ENCODE peak calls at places on chromosomes 13 and 19, in six cellular contexts. A, R, M, G, O and X are unnamed samples.

GRCh38 chr19:18321729-18322091 is 1.2 kb downstream of the LSM4 start:
- DNase-seq in M (no peak), A (no peak), G (peak; percentile 17), O (peak; percentile 40), R (peak; percentile 21), X (no peak)

GRCh38 chr19:31350693-31351211 is 1.5 kb upstream of the TSHZ3 start:
- DNase-seq in A (peak; percentile 63), R (peak; percentile 21), O (peak; percentile 59), G (peak; percentile 82), M (peak; percentile 68), X (no peak)

GRCh38 chr13:57557979-57558529 is 73.5 kb upstream of the PCDH17 start:
- DNase-seq in R (no peak), G (no peak), A (peak; percentile 1), O (peak; percentile 59), M (no peak), X (no peak)

GRCh38 chr13:51795419-51795818 is 8.5 kb downstream of the DHRS12 start:
- DNase-seq in G (no peak), R (no peak), M (no peak), O (no peak), A (no peak), X (no peak)

GRCh38 chr13:97018029-97018819 is 23.9 kb upstream of the OXGR1 start:
- DNase-seq in A (peak; percentile 49), M (no peak), G (peak; percentile 28), O (peak; percentile 63), R (peak; percentile 45), X (no peak)

GRCh38 chr13:105846923-105847322 is 688.5 kb downstream of the EFNB2 start:
- DNase-seq in M (no peak), G (no peak), O (no peak), A (no peak), R (no peak), X (no peak)

GRCh38 chr19:47891923-47892666 is 6.0 kb upstream of the SULT2A1 start:
- DNase-seq in A (peak; percentile 12), O (no peak), M (no peak), G (peak; percentile 81), R (no peak), X (no peak)

GRCh38 chr19:35560271-35560670 is 3.2 kb downstream of the ATP4A start:
- DNase-seq in M (no peak), O (no peak), G (no peak), R (no peak), A (no peak), X (no peak)

GRCh38 chr13:47437411-47437810 is 540.6 kb upstream of the HTR2A start:
- DNase-seq in A (peak; percentile 79), O (no peak), G (no peak), M (no peak), R (no peak), X (no peak)

GRCh38 chr13:36840718-36841250 is 21.8 kb downstream of the RFXAP start:
- DNase-seq in O (peak; percentile 82), M (no peak), R (no peak), A (no peak), G (no peak), X (no peak)

GRCh38 chr19:35267818-35268545 is 780 bp upstream of the USF2 start:
- DNase-seq in M (peak; percentile 83), A (peak; percentile 62), R (peak; percentile 85), G (peak; percentile 91), O (peak; percentile 84), X (peak; percentile 63)

GRCh38 chr19:36745870-36746269 is 26.7 kb downstream of the ZNF850 start:
- DNase-seq in M (no peak), G (no peak), O (no peak), R (no peak), A (no peak), X (no peak)

GRCh38 chr13:110233181-110233641 is 73.7 kb downstream of the COL4A1 start:
- DNase-seq in G (no peak), O (peak; percentile 67), R (no peak), M (peak; percentile 62), A (peak; percentile 65), X (peak; percentile 97)

GRCh38 chr13:44760434-44760833 is 184.3 kb upstream of the TSC22D1 start:
- DNase-seq in G (no peak), R (no peak), O (no peak), A (no peak), M (no peak), X (no peak)

GRCh38 chr19:11191934-11192333 is 5.4 kb downstream of the KANK2 start:
- DNase-seq in R (no peak), A (no peak), G (no peak), O (no peak), M (no peak), X (no peak)

GRCh38 chr19:18364826-18365528 is 21.0 kb upstream of the GDF15 start:
- DNase-seq in O (peak; percentile 96), G (peak; percentile 68), R (no peak), A (peak; percentile 100), M (peak; percentile 42), X (peak; percentile 80)

GRCh38 chr13:109476001-109476400 is 310.4 kb downstream of the IRS2 start:
- DNase-seq in A (no peak), M (no peak), G (no peak), O (no peak), R (no peak), X (no peak)

GRCh38 chr13:28574617-28575142 is 79.8 kb upstream of the FLT1 start:
- DNase-seq in A (peak; percentile 96), R (no peak), O (peak; percentile 62), M (no peak), G (peak; percentile 78), X (peak; percentile 81)

GRCh38 chr19:42396542-42397314 is 6.6 kb upstream of the CNFN start:
- DNase-seq in O (peak; percentile 99), M (peak; percentile 98), R (peak; percentile 83), G (peak; percentile 100), A (peak; percentile 99), X (peak; percentile 99)

GRCh38 chr19:42396248-42396541 is 6.1 kb upstream of the CNFN start:
- DNase-seq in G (no peak), R (no peak), A (no peak), M (no peak), O (no peak), X (no peak)

GRCh38 chr19:42394751-42395150 is 4.7 kb upstream of the CNFN start:
- DNase-seq in G (no peak), M (no peak), O (no peak), R (no peak), A (no peak), X (no peak)

GRCh38 chr19:42400404-42400803 is 10.3 kb upstream of the CNFN start:
- DNase-seq in M (no peak), A (no peak), G (no peak), R (no peak), O (no peak), X (no peak)

DNA sequence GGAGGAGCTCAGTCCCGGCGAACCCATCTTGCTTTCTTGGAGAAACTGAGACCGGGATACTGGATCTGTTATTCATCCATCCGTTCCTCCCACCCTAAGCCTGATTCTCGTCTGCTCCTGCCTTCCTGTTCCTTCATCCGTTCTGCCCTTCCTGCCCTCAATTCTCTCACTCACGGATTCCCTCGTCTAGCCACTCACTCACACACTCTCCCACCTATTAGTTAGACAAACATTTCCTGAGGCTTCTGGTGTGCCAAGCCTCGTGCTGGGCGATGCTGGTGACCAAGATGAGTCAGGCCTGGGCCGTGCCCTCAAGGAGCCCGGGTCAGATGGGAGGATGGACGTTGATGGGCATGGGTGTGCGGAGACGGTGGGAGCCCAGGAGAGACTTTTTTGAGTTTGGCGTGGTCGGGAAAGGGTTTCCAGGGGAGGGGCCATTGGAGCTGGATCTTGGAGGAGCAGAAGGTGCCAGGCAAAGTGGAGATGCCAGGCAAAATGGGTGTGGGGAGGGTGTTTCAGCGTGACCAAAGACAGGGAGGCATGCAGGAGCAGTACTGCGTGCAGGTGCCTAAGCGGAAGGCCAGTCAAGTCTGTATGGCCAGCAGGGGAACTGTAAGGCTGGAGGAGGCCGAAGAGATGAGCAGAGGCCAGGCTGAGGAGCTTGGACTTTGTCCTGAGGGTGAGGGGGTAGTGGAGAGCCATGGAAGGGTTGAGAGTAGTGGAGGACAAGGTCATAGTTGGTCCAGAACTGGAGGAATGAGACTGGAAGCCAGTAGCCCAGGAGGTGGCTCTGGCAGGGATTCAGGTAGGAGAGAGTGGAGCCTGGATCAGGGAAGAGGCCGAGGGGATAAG is 7.4 kb upstream of the CNFN start:
- DNase-seq in M (no peak), A (no peak), O (no peak), R (no peak), G (no peak), X (no peak)
- H3K27ac ChIP-seq in M (peak overlapping the region; percentile 81), A (peak overlapping the region; percentile 86), O (peak overlapping the region; percentile 81), R (peak overlapping the region; percentile 70), G (peak overlapping the region; percentile 68), X (peak overlapping the region; percentile 13)

DNA sequence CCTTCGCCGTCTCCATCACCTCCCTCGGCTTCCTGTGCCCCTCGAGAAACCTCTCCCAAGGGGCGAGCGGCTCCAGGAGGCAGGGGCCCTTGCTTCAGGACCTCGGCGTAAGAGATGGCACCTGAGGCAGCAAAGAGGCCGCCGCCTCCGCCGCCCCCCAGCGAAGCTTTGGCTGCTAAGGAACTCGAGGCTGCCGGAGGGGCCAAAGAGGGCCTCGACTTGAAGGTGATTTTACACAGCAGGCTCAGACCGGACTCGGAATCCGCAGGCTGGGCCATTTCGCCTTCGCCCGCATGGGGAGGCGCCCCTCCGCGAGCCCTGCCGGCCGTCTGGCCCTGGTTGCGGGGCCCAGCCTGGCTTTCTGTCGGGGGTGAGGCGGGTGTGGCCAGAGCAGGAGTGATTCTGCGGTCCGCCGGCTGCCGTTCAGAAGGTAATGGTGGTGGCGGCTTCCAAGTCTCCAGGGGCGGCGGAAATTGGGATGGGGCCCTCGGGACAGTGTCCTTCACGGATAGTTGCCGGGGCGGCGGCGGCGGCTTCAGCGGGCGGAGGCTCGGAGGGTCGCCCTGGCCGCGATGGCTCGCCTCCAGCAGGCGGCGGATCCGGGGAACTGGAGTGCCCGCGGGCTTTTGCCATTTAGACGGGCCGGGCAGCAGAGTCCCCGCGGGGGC is 1.4 kb downstream of the GGN start:
- DNase-seq in M (no peak), A (no peak), O (no peak), R (no peak), G (peak; percentile 48), X (no peak)
- H3K4me3 ChIP-seq in M (peak overlapping the region; percentile 66), A (no peak overlapping the region), O (no peak overlapping the region), R (no peak overlapping the region), G (no peak overlapping the region), X (no peak overlapping the region)

GRCh38 chr13:42350141-42350540 is 78.2 kb downstream of the AKAP11 start:
- DNase-seq in G (no peak), O (no peak), A (no peak), R (no peak), M (no peak), X (no peak)

GRCh38 chr13:42348576-42348975 is 76.6 kb downstream of the AKAP11 start:
- DNase-seq in A (no peak), G (no peak), M (no peak), O (no peak), R (no peak), X (no peak)

GRCh38 chr13:42345367-42345766 is 73.4 kb downstream of the AKAP11 start:
- DNase-seq in M (no peak), O (no peak), A (no peak), R (no peak), G (no peak), X (no peak)
- H3K27me3 ChIP-seq in M (peaks cover 5% of the 10 kb centered on the region), O (no peaks in the 10 kb centered on the region), A (peaks cover 8% of the 10 kb centered on the region), R (no peaks in the 10 kb centered on the region), G (peaks cover 2% of the 10 kb centered on the region), X (no peaks in the 10 kb centered on the region)

GRCh38 chr19:56271096-56271495 is 1.5 kb upstream of the EDDM13 start:
- DNase-seq in G (no peak), O (no peak), A (no peak), R (no peak), M (no peak), X (no peak)
- H3K27ac ChIP-seq in G (no peak overlapping the region), O (no peak overlapping the region), A (no peak overlapping the region), R (no peak overlapping the region), M (no peak overlapping the region), X (no peak overlapping the region)

GRCh38 chr19:3285647-3286176 is 61.3 kb downstream of the CELF5 start:
- DNase-seq in G (peak; percentile 99), M (no peak), A (peak; percentile 5), O (no peak), R (peak; percentile 38), X (no peak)
- H3K4me3 ChIP-seq in G (peak overlapping the region; percentile 53), M (peak overlapping the region; percentile 19), A (no peak overlapping the region), O (no peak overlapping the region), R (no peak overlapping the region), X (no peak overlapping the region)

GRCh38 chr13:113442985-113443362 is 10.3 kb downstream of the ADPRHL1 start:
- DNase-seq in M (no peak), A (no peak), R (no peak), O (no peak), G (no peak), X (no peak)
- H3K27me3 ChIP-seq in M (no peaks in the 10 kb centered on the region), A (no peaks in the 10 kb centered on the region), R (no peaks in the 10 kb centered on the region), O (no peaks in the 10 kb centered on the region), G (no peaks in the 10 kb centered on the region), X (no peaks in the 10 kb centered on the region)